ENCODE peak calls at places on chromosomes 13 and 19, in six cellular contexts. N, S, Q, T, V and O are unnamed samples.

GRCh38 chr19:18141031-18141430 is 11.9 kb upstream of the PIK3R2 start:
- DNase-seq in V (no peak), S (no peak), T (no peak), Q (no peak), N (no peak), O (no peak)

GRCh38 chr13:85575110-85575509 is 224.1 kb downstream of the SLITRK6 start:
- DNase-seq in N (no peak), T (no peak), S (no peak), Q (no peak), V (no peak), O (peak)

GRCh38 chr19:48873476-48874308 is 1.5 kb downstream of the PPP1R15A start:
- DNase-seq in V (no peak), Q (no peak), N (no peak), S (no peak), T (peak), O (no peak)

GRCh38 chr13:110319774-110320509 is 12.9 kb downstream of the COL4A2 start:
- DNase-seq in V (peak), N (peak), S (no peak), T (peak), Q (no peak), O (no peak)

GRCh38 chr13:24194447-24194846 is 33.9 kb downstream of the SPATA13 start:
- DNase-seq in V (no peak), Q (no peak), T (no peak), N (no peak), S (no peak), O (no peak)

GRCh38 chr19:11138659-11139526 is 16.7 kb downstream of the SPC24 start:
- DNase-seq in V (peak), T (peak), Q (no peak), S (no peak), N (no peak), O (no peak)

GRCh38 chr19:18879579-18880373 is 16.2 kb downstream of the CERS1 start:
- DNase-seq in N (no peak), V (peak), S (no peak), Q (no peak), T (no peak), O (no peak)

GRCh38 chr19:29620931-29621351 is 14.9 kb downstream of the POP4 start:
- DNase-seq in N (no peak), Q (no peak), T (no peak), S (no peak), V (peak), O (no peak)

GRCh38 chr19:45016388-45017314 is 15.4 kb downstream of the RELB start:
- DNase-seq in S (peak), Q (peak), V (no peak), T (peak), N (no peak), O (no peak)

GRCh38 chr19:48271531-48272151 is 1.8 kb downstream of the ZNF114 start:
- DNase-seq in S (peak), V (peak), Q (no peak), T (peak), N (peak), O (peak)

GRCh38 chr13:50798923-50799322 is 44.6 kb downstream of the DLEU7 start:
- DNase-seq in S (no peak), T (peak), Q (no peak), V (no peak), N (no peak), O (no peak)

GRCh38 chr13:98581971-98582702 is 5.2 kb upstream of the STK24 start:
- DNase-seq in T (peak), V (no peak), N (no peak), S (no peak), Q (peak), O (peak)

GRCh38 chr19:23283925-23284324 is 33.7 kb upstream of the ZNF724 start:
- DNase-seq in Q (no peak), T (peak), N (no peak), V (peak), S (peak), O (no peak)

GRCh38 chr19:7973883-7974282 is 30.4 kb upstream of the TIMM44 start:
- DNase-seq in Q (no peak), T (no peak), S (no peak), V (peak), N (no peak), O (no peak)

GRCh38 chr13:93771782-93772181 is 545.2 kb downstream of the GPC6 start:
- DNase-seq in Q (no peak), S (no peak), V (no peak), N (no peak), T (no peak), O (no peak)